ENCODE peak calls at places on chromosomes 13 and 19, in four cellular contexts. One of them, this sample, is unnamed.
A peak's percentile ranks its signal among the peaks of the same experiment; 100 is the strongest.

GRCh38 chr13:110023729-110024645 is 237.6 kb upstream of the IRS2 start:
- DNase-seq in GM12878: no peak
- DNase-seq in K562: no peak
- DNase-seq in HepG2: no peak
- DNase-seq in this sample: no peak

GRCh38 chr19:3670796-3671679 is 29.2 kb downstream of the PIP5K1C start:
- DNase-seq in GM12878: no peak
- DNase-seq in K562: peak; percentile 83
- DNase-seq in HepG2: no peak
- DNase-seq in this sample: no peak

GRCh38 chr13:77878186-77878585 is 40.4 kb downstream of the EDNRB start:
- DNase-seq in GM12878: no peak
- DNase-seq in K562: no peak
- DNase-seq in HepG2: no peak
- DNase-seq in this sample: no peak

GRCh38 chr13:34247596-34247995 is 429.6 kb downstream of the RFC3 start:
- DNase-seq in GM12878: no peak
- DNase-seq in K562: no peak
- DNase-seq in HepG2: no peak
- DNase-seq in this sample: no peak

GRCh38 chr13:110448230-110448629 is 113.3 kb downstream of the RAB20 start:
- DNase-seq in GM12878: no peak
- DNase-seq in K562: no peak
- DNase-seq in HepG2: no peak
- DNase-seq in this sample: no peak

GRCh38 chr19:16541526-16542044 is 652 bp downstream of the CHERP start:
- DNase-seq in GM12878: no peak
- DNase-seq in K562: peak; percentile 14
- DNase-seq in HepG2: no peak
- DNase-seq in this sample: no peak

GRCh38 chr13:47798906-47799305 is 202.2 kb downstream of the SUCLA2 start:
- DNase-seq in GM12878: no peak
- DNase-seq in K562: no peak
- DNase-seq in HepG2: peak; percentile 8
- DNase-seq in this sample: no peak

GRCh38 chr13:45063261-45063870 is 56.9 kb upstream of the GTF2F2 start:
- DNase-seq in GM12878: no peak
- DNase-seq in K562: no peak
- DNase-seq in HepG2: no peak
- DNase-seq in this sample: no peak

GRCh38 chr13:72435251-72435650 is 292.2 kb downstream of the MZT1 start:
- DNase-seq in GM12878: no peak
- DNase-seq in K562: no peak
- DNase-seq in HepG2: no peak
- DNase-seq in this sample: no peak

GRCh38 chr19:7505682-7506384 is 10.1 kb upstream of the ZNF358 start:
- DNase-seq in GM12878: no peak
- DNase-seq in K562: peak; percentile 95
- DNase-seq in HepG2: no peak
- DNase-seq in this sample: peak; percentile 90

GRCh38 chr19:46633130-46633529 is 2.9 kb downstream of the GNG8 start:
- DNase-seq in GM12878: no peak
- DNase-seq in K562: no peak
- DNase-seq in HepG2: no peak
- DNase-seq in this sample: no peak

GRCh38 chr19:58382997-58383603 is 2.3 kb upstream of the ZNF837 start:
- DNase-seq in GM12878: no peak
- DNase-seq in K562: no peak
- DNase-seq in HepG2: no peak
- DNase-seq in this sample: no peak

GRCh38 chr19:49954933-49955332 is 6.0 kb downstream of the SIGLEC11 start:
- DNase-seq in GM12878: no peak
- DNase-seq in K562: no peak
- DNase-seq in HepG2: no peak
- DNase-seq in this sample: no peak

GRCh38 chr13:98200211-98200878 is 23.3 kb upstream of the RNF113B start:
- DNase-seq in GM12878: no peak
- DNase-seq in K562: no peak
- DNase-seq in HepG2: no peak
- DNase-seq in this sample: no peak

GRCh38 chr13:38879278-38879677 is 111.4 kb downstream of the STOML3 start:
- DNase-seq in GM12878: no peak
- DNase-seq in K562: no peak
- DNase-seq in HepG2: no peak
- DNase-seq in this sample: no peak

GRCh38 chr19:3479177-3479818 is 1.0 kb downstream of the SMIM24 start:
- DNase-seq in GM12878: no peak
- DNase-seq in K562: peak; percentile 91
- DNase-seq in HepG2: no peak
- DNase-seq in this sample: peak; percentile 77

GRCh38 chr13:71754407-71754974 is 112.5 kb downstream of the DACH1 start:
- DNase-seq in GM12878: no peak
- DNase-seq in K562: no peak
- DNase-seq in HepG2: no peak
- DNase-seq in this sample: no peak

GRCh38 chr19:35184884-35185283 is 30.3 kb downstream of the FXYD5 start:
- DNase-seq in GM12878: no peak
- DNase-seq in K562: no peak
- DNase-seq in HepG2: no peak
- DNase-seq in this sample: no peak

GRCh38 chr19:40646564-40647254 is 43.7 kb downstream of the NUMBL start:
- DNase-seq in GM12878: no peak
- DNase-seq in K562: peak; percentile 5
- DNase-seq in HepG2: no peak
- DNase-seq in this sample: no peak

GRCh38 chr19:16200038-16200775 is 2.5 kb downstream of the AP1M1 start:
- DNase-seq in GM12878: no peak
- DNase-seq in K562: no peak
- DNase-seq in HepG2: peak; percentile 95
- DNase-seq in this sample: peak; percentile 2

GRCh38 chr13:94073006-94073744 is 406.3 kb downstream of the DCT start:
- DNase-seq in GM12878: no peak
- DNase-seq in K562: no peak
- DNase-seq in HepG2: no peak
- DNase-seq in this sample: no peak

GRCh38 chr19:19342086-19343015 is 21.7 kb downstream of the MAU2 start:
- DNase-seq in GM12878: no peak
- DNase-seq in K562: peak; percentile 83
- DNase-seq in HepG2: peak; percentile 44
- DNase-seq in this sample: peak; percentile 86

GRCh38 chr13:66805657-66806056 is 424.5 kb downstream of the PCDH9 start:
- DNase-seq in GM12878: no peak
- DNase-seq in K562: no peak
- DNase-seq in HepG2: no peak
- DNase-seq in this sample: no peak

GRCh38 chr19:53109527-53109926 is 6.3 kb upstream of the ZNF160 start:
- DNase-seq in GM12878: no peak
- DNase-seq in K562: no peak
- DNase-seq in HepG2: no peak
- DNase-seq in this sample: no peak

GRCh38 chr13:113735750-113736149 is 23.3 kb upstream of the TMEM255B start:
- DNase-seq in GM12878: no peak
- DNase-seq in K562: no peak
- DNase-seq in HepG2: no peak
- DNase-seq in this sample: no peak

GRCh38 chr13:21902709-21903098 is 231.8 kb downstream of the FGF9 start:
- DNase-seq in GM12878: no peak
- DNase-seq in K562: no peak
- DNase-seq in HepG2: no peak
- DNase-seq in this sample: no peak

GRCh38 chr13:25493930-25494707 is 122.3 kb downstream of the ATP8A2 start:
- DNase-seq in GM12878: no peak
- DNase-seq in K562: no peak
- DNase-seq in HepG2: no peak
- DNase-seq in this sample: no peak

GRCh38 chr13:46778879-46779278 is 18.1 kb downstream of the ESD start:
- DNase-seq in GM12878: no peak
- DNase-seq in K562: no peak
- DNase-seq in HepG2: no peak
- DNase-seq in this sample: no peak

GRCh38 chr19:8224394-8225145 is 15.4 kb downstream of the CERS4 start:
- DNase-seq in GM12878: no peak
- DNase-seq in K562: no peak
- DNase-seq in HepG2: no peak
- DNase-seq in this sample: no peak

GRCh38 chr19:54164369-54165068 is 5.0 kb upstream of the LENG1 start:
- DNase-seq in GM12878: no peak
- DNase-seq in K562: peak; percentile 92
- DNase-seq in HepG2: no peak
- DNase-seq in this sample: peak; percentile 67

GRCh38 chr13:72774019-72774418 is 7.7 kb downstream of the DIS3 start:
- DNase-seq in GM12878: no peak
- DNase-seq in K562: no peak
- DNase-seq in HepG2: no peak
- DNase-seq in this sample: no peak

GRCh38 chr19:19656451-19657396 is 6.8 kb downstream of the ATP13A1 start:
- DNase-seq in GM12878: no peak
- DNase-seq in K562: no peak
- DNase-seq in HepG2: no peak
- DNase-seq in this sample: no peak

GRCh38 chr13:87677334-87678234 is 6.4 kb downstream of the SLITRK5 start:
- DNase-seq in GM12878: no peak
- DNase-seq in K562: no peak
- DNase-seq in HepG2: peak; percentile 1
- DNase-seq in this sample: peak; percentile 49

GRCh38 chr19:40090256-40091204 is at the start of gene ZNF780A:
- DNase-seq in GM12878: peak; percentile 48
- DNase-seq in K562: peak; percentile 81
- DNase-seq in HepG2: peak; percentile 82
- DNase-seq in this sample: peak; percentile 77

DNA sequence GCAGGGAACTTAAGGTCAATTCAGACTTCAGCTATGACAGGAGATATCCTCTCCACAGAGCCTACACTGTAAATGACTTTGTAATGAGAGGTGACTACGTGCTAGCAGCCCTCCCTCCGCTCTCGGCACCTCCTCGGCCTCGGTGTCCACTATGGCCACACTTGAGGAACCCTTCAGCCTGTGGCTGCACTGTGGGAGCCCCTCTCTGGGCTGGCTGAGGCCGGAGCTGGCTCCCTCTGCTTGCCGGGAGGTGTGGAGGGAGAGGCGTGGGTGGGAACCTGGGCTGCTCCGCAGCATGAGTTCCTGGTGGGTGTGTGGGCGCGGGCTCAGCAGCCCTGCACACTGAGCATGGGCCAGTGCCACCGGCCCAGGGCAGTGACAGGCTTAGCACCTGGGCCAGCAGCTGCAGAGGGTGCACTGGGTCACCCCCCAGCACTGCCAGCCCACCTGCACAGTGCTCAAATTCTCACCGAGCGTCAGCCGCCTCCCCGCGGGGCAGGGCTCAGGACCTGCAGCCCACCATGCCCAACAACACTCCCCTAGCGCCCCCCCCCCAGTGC is 137.6 kb upstream of the SPACA7 start:
- DNase-seq in GM12878: no peak
- DNase-seq in K562: no peak
- DNase-seq in HepG2: no peak
- DNase-seq in this sample: no peak
- TF ChIP-seq BHLHE40 in GM12878: no peak
- TF ChIP-seq BHLHE40 in K562: no peak
- TF ChIP-seq BHLHE40 in HepG2: no peak
- TF ChIP-seq BHLHE40 in this sample: no peak

GRCh38 chr19:45171211-45171623 is 6.8 kb downstream of the TRAPPC6A start:
- DNase-seq in GM12878: no peak
- DNase-seq in K562: no peak
- DNase-seq in HepG2: no peak
- DNase-seq in this sample: no peak
- TF ChIP-seq FOXM1 in GM12878: no peak
- TF ChIP-seq FOXM1 in K562: no peak
- TF ChIP-seq FOXM1 in HepG2: no peak
- TF ChIP-seq FOXM1 in this sample: no peak

GRCh38 chr13:32010137-32010536 is 21.4 kb upstream of the FRY start:
- DNase-seq in GM12878: no peak
- DNase-seq in K562: no peak
- DNase-seq in HepG2: no peak
- DNase-seq in this sample: no peak
- TF ChIP-seq BHLHE40 in GM12878: no peak
- TF ChIP-seq BHLHE40 in K562: no peak
- TF ChIP-seq BHLHE40 in HepG2: no peak
- TF ChIP-seq BHLHE40 in this sample: no peak

GRCh38 chr19:1933942-1934341 is 7.0 kb upstream of the CSNK1G2 start:
- DNase-seq in GM12878: no peak
- DNase-seq in K562: no peak
- DNase-seq in HepG2: no peak
- DNase-seq in this sample: no peak

GRCh38 chr19:1933245-1933644 is 7.7 kb upstream of the CSNK1G2 start:
- DNase-seq in GM12878: no peak
- DNase-seq in K562: no peak
- DNase-seq in HepG2: no peak
- DNase-seq in this sample: no peak

GRCh38 chr19:1936430-1936829 is 4.5 kb upstream of the CSNK1G2 start:
- DNase-seq in GM12878: no peak
- DNase-seq in K562: no peak
- DNase-seq in HepG2: no peak
- DNase-seq in this sample: no peak

GRCh38 chr19:1936916-1937610 is 3.9 kb upstream of the CSNK1G2 start:
- DNase-seq in GM12878: no peak
- DNase-seq in K562: no peak
- DNase-seq in HepG2: no peak
- DNase-seq in this sample: no peak

GRCh38 chr19:1935484-1936208 is 5.3 kb upstream of the CSNK1G2 start:
- DNase-seq in GM12878: no peak
- DNase-seq in K562: no peak
- DNase-seq in HepG2: peak; percentile 62
- DNase-seq in this sample: no peak
- TF ChIP-seq FOXM1 in GM12878: no peak
- TF ChIP-seq FOXM1 in K562: no peak
- TF ChIP-seq FOXM1 in HepG2: no peak
- TF ChIP-seq FOXM1 in this sample: no peak

GRCh38 chr19:45306522-45307027 is 16.1 kb downstream of the CKM start:
- DNase-seq in GM12878: no peak
- DNase-seq in K562: no peak
- DNase-seq in HepG2: no peak
- DNase-seq in this sample: no peak
- TF ChIP-seq BHLHE40 in GM12878: no peak
- TF ChIP-seq BHLHE40 in K562: no peak
- TF ChIP-seq BHLHE40 in HepG2: no peak
- TF ChIP-seq BHLHE40 in this sample: no peak

This sample was measured in HEK293T.